ENCODE peak calls at places on chromosomes 6 and 20, in five cellular contexts. J is cardiac fibroblast, U is suprapubic skin, F is DND-41, Y is breast epithelium. I is an unnamed sample.

GRCh38 chr20:9353916-9354276 is 160.5 kb upstream of the LAMP5 start:
- DNase-seq in J (peak), U (no peak), F (no peak), Y (no peak), I (peak)

GRCh38 chr6:159212026-159212425 is 42.8 kb downstream of the FNDC1 start:
- DNase-seq in J (no peak), U (no peak), F (no peak), Y (no peak), I (no peak)

GRCh38 chr6:110398778-110399177 is 16.6 kb downstream of the DDO start:
- DNase-seq in J (peak), U (no peak), F (no peak), Y (no peak), I (no peak)

GRCh38 chr20:17948442-17948841 is 20.2 kb downstream of the SNX5 start:
- DNase-seq in J (no peak), U (no peak), F (no peak), Y (no peak), I (no peak)

GRCh38 chr6:43796910-43797890 is 27.2 kb downstream of the VEGFA start:
- DNase-seq in J (no peak), U (no peak), F (no peak), Y (no peak), I (no peak)

GRCh38 chr6:3206339-3207015 is 21.0 kb downstream of the TUBB2B start:
- DNase-seq in J (no peak), U (no peak), F (no peak), Y (no peak), I (no peak)

GRCh38 chr20:31663838-31664695 is 26.4 kb downstream of the COX4I2 start:
- DNase-seq in J (no peak), U (no peak), F (no peak), Y (no peak), I (no peak)

GRCh38 chr6:154969796-154970195 is 25.3 kb upstream of the TIAM2 start:
- DNase-seq in J (no peak), U (no peak), F (no peak), Y (no peak), I (no peak)

GRCh38 chr6:97456070-97456469 is 173.1 kb upstream of the MMS22L start:
- DNase-seq in J (no peak), U (no peak), F (no peak), Y (no peak), I (no peak)

GRCh38 chr20:32532246-32532645 is 52.9 kb downstream of the NOL4L start:
- DNase-seq in J (no peak), U (no peak), F (no peak), Y (no peak), I (no peak)

GRCh38 chr20:25178563-25179438 is 16.7 kb upstream of the ENTPD6 start:
- DNase-seq in J (peak), U (no peak), F (peak), Y (peak), I (peak)

GRCh38 chr6:43496370-43497128 is 13.6 kb downstream of the LRRC73 start:
- DNase-seq in J (peak), U (no peak), F (no peak), Y (peak), I (no peak)

GRCh38 chr20:53503517-53503919 is 90.1 kb downstream of the ZNF217 start:
- DNase-seq in J (no peak), U (no peak), F (no peak), Y (no peak), I (no peak)

GRCh38 chr20:63917811-63918210 is 22.9 kb downstream of the DNAJC5 start:
- DNase-seq in J (no peak), U (no peak), F (no peak), Y (no peak), I (no peak)

GRCh38 chr20:46031701-46032254 is 2.8 kb downstream of the SLC12A5 start:
- DNase-seq in J (no peak), U (no peak), F (no peak), Y (no peak), I (no peak)

GRCh38 chr6:2777249-2777648 is 12.1 kb downstream of the WRNIP1 start:
- DNase-seq in J (no peak), U (no peak), F (no peak), Y (no peak), I (no peak)

GRCh38 chr20:63791497-63792156 is 39.4 kb downstream of the ZBTB46 start:
- DNase-seq in J (no peak), U (no peak), F (no peak), Y (no peak), I (no peak)

GRCh38 chr20:35539756-35540212 is 2.1 kb upstream of the ERGIC3 start:
- DNase-seq in J (no peak), U (no peak), F (no peak), Y (no peak), I (no peak)

GRCh38 chr6:158853072-158853871 is 34.1 kb upstream of the EZR start:
- DNase-seq in J (peak), U (peak), F (peak), Y (peak), I (no peak)

GRCh38 chr20:61459705-61460104 is 207.6 kb downstream of the CDH4 start:
- DNase-seq in J (no peak), U (no peak), F (no peak), Y (no peak), I (no peak)

GRCh38 chr20:33893314-33893713 is 82.2 kb downstream of the CHMP4B start:
- DNase-seq in J (peak), U (no peak), F (no peak), Y (no peak), I (no peak)

GRCh38 chr6:18185624-18186023 is 30.4 kb downstream of the KDM1B start:
- DNase-seq in J (no peak), U (no peak), F (no peak), Y (no peak), I (no peak)

GRCh38 chr6:33815854-33816253 is 12.1 kb upstream of the MLN start:
- DNase-seq in J (peak), U (no peak), F (peak), Y (no peak), I (no peak)

GRCh38 chr20:23652371-23652770 is 14.6 kb upstream of the CST3 start:
- DNase-seq in J (peak), U (no peak), F (no peak), Y (no peak), I (no peak)

GRCh38 chr20:46640536-46641311 is 10.5 kb downstream of the SLC13A3 start:
- DNase-seq in J (no peak), U (no peak), F (no peak), Y (no peak), I (no peak)

GRCh38 chr6:170345662-170346061 is 39.1 kb downstream of the FAM120B start:
- DNase-seq in J (no peak), U (no peak), F (no peak), Y (no peak), I (no peak)

GRCh38 chr20:58696411-58696961 is 3.9 kb downstream of the NPEPL1 start:
- DNase-seq in J (no peak), U (no peak), F (peak), Y (no peak), I (no peak)

GRCh38 chr6:55377150-55377549 is 49.9 kb downstream of the GFRAL start:
- DNase-seq in J (no peak), U (no peak), F (no peak), Y (no peak), I (no peak)

GRCh38 chr6:20192625-20193024 is 19.6 kb downstream of the MBOAT1 start:
- DNase-seq in J (no peak), U (no peak), F (no peak), Y (no peak), I (no peak)

GRCh38 chr20:48393311-48393685 is 434.5 kb downstream of the PREX1 start:
- DNase-seq in J (no peak), U (no peak), F (no peak), Y (no peak), I (no peak)

GRCh38 chr20:56664791-56665190 is 35.7 kb downstream of the TFAP2C start:
- DNase-seq in J (no peak), U (no peak), F (no peak), Y (no peak), I (no peak)

GRCh38 chr6:68049562-68049961 is 585.5 kb upstream of the ADGRB3 start:
- DNase-seq in J (no peak), U (no peak), F (no peak), Y (no peak), I (no peak)

GRCh38 chr6:3414704-3415453 is 42.0 kb downstream of the SLC22A23 start:
- DNase-seq in J (peak), U (no peak), F (peak), Y (peak), I (no peak)

DNA sequence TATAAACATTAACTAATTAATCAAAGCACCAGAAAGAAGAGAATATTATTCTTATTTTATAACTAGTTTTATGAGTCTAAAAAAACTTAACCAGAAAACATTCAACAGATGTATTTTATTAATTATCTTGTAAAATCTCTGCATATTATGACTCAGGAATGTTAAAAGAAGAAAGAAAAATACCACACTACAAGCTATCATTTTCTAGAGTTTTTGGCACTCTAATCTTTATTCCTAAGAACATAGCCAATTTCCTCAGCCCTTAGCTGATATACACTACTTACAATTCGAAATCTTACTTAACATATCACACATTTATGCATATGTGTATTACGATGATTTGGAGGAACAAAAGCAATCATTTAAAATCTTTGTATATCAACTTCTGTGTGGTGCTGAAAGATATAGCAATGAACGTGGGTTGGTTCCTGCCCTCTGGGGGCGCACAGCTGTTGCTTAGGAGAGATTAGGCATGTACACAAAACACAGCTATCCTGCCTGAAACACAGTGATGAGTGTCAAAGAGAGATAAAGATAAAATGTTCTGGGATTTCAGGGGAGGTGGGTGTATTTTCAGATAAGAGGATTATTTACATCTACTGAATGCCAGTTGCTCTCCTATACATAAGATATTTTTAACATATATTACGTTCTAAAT is 404.5 kb downstream of the SYNE1 start:
- DNase-seq in J (peak), U (no peak), F (no peak), Y (no peak), I (no peak)
- TF ChIP-seq CTCF in J (peak), U (no peak), F (no peak), Y (no peak), I (peak)

DNA sequence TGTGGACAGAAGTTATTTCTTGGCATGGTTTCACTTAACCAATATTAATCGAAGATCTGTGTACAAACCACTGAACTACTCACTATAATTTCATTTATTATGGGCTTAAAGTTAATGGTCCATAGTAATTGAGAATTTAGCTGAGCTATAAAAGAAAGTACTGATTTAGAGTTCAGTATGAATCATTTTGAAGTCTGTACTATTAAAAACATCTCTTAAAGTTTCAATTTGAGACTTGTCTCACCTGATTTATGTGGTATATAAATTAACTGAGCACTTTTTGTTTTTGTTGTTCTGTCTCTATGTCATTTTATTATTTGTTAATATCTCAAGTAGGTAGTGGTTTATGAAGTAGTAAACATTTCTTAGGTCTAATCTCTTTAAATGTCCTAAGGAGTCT is 24.9 kb downstream of the KPNA5 start:
- DNase-seq in J (no peak), U (no peak), F (no peak), Y (no peak), I (no peak)
- TF ChIP-seq CTCF in J (no peak), U (no peak), F (no peak), Y (no peak), I (no peak)

GRCh38 chr6:52579006-52579660 is 2.3 kb upstream of the TRAM2 start:
- DNase-seq in J (no peak), U (no peak), F (no peak), Y (no peak), I (no peak)
- TF ChIP-seq CTCF in J (no peak), U (no peak), F (no peak), Y (no peak), I (no peak)

GRCh38 chr20:41063442-41063841 is 34.8 kb downstream of the TOP1 start:
- DNase-seq in J (no peak), U (no peak), F (no peak), Y (no peak), I (no peak)
- TF ChIP-seq CTCF in J (no peak), U (no peak), F (no peak), Y (no peak), I (no peak)

DNA sequence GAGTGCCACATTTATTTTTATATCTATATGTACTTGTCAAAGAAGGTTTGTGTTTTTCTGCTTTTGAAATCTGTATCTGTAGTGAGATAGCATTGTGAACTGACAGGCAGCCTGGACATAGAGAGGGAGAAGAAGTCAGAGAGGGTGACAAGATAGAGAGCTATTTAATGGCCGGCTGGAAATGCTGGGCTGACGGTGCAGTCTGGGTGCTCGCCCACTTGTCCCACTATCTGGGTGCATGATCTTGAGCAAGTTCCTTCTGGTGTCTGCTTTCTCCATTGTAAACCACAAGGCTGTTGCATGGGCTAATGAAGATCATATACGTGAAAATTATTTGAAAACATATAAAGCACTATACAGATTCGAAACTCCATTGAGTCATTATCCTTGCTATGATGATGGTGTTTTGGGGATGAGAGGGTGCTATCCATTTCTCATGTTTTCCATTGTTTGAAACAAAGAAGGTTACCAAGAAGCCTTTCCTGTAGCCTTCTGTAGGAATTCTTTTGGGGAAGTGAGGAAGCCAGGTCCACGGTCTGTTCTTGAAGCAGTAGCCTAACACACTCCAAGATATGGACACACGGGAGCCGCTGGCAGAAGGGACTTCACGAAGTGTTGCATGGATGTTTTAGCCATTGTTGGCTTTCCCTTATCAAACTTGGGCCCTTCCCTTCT is 18.4 kb downstream of the CD83 start:
- DNase-seq in J (no peak), U (no peak), F (no peak), Y (no peak), I (no peak)
- TF ChIP-seq CTCF in J (no peak), U (no peak), F (no peak), Y (no peak), I (no peak)

GRCh38 chr20:4776079-4776630 is 54.4 kb downstream of the PRND start:
- DNase-seq in J (no peak), U (no peak), F (no peak), Y (no peak), I (no peak)

GRCh38 chr20:4782373-4782772 is 60.7 kb downstream of the PRND start:
- DNase-seq in J (no peak), U (no peak), F (no peak), Y (no peak), I (no peak)

GRCh38 chr20:4781637-4782349 is 60.1 kb downstream of the PRND start:
- DNase-seq in J (no peak), U (no peak), F (no peak), Y (no peak), I (no peak)

GRCh38 chr20:4781211-4781610 is 59.5 kb downstream of the PRND start:
- DNase-seq in J (no peak), U (no peak), F (no peak), Y (no peak), I (no peak)

GRCh38 chr20:4780245-4780644 is 58.5 kb downstream of the PRND start:
- DNase-seq in J (no peak), U (no peak), F (no peak), Y (no peak), I (no peak)
- TF ChIP-seq CTCF in J (no peak), U (no peak), F (peak), Y (no peak), I (no peak)